ENCODE peak calls at places on chromosomes 3 and 15, in eight cellular contexts. One of them, this sample, is unnamed.

GRCh38 chr3:76063019-76063418 is 277.7 kb upstream of the ZNF717 start:
- DNase-seq in IMR-90: peak; percentile 82
- DNase-seq in SK-N-SH: no peak
- DNase-seq in lower lobe of right lung: no peak
- DNase-seq in fibroblast of lung: peak; percentile 93
- DNase-seq in nephron progenitor cell: no peak
- DNase-seq in progenitor cell of endocrine pancreas: no peak
- DNase-seq in pancreas: no peak
- DNase-seq in this sample: peak; percentile 90

GRCh38 chr3:68999605-69000004 is 13.9 kb downstream of the EOGT start:
- DNase-seq in IMR-90: peak; percentile 46
- DNase-seq in SK-N-SH: no peak
- DNase-seq in lower lobe of right lung: no peak
- DNase-seq in fibroblast of lung: no peak
- DNase-seq in nephron progenitor cell: no peak
- DNase-seq in progenitor cell of endocrine pancreas: no peak
- DNase-seq in pancreas: no peak
- DNase-seq in this sample: peak; percentile 49

GRCh38 chr3:176814252-176814651 is 383.0 kb downstream of the TBL1XR1 start:
- DNase-seq in IMR-90: peak; percentile 43
- DNase-seq in SK-N-SH: peak; percentile 45
- DNase-seq in lower lobe of right lung: peak; percentile 43
- DNase-seq in fibroblast of lung: peak; percentile 70
- DNase-seq in nephron progenitor cell: peak; percentile 75
- DNase-seq in progenitor cell of endocrine pancreas: peak; percentile 41
- DNase-seq in pancreas: peak; percentile 52
- DNase-seq in this sample: peak; percentile 78

GRCh38 chr15:62567501-62567900 is 402.4 kb upstream of the C2CD4B start:
- DNase-seq in IMR-90: no peak
- DNase-seq in SK-N-SH: no peak
- DNase-seq in lower lobe of right lung: no peak
- DNase-seq in fibroblast of lung: no peak
- DNase-seq in nephron progenitor cell: no peak
- DNase-seq in progenitor cell of endocrine pancreas: no peak
- DNase-seq in pancreas: no peak
- DNase-seq in this sample: no peak

GRCh38 chr15:31758126-31758525 is 272.2 kb upstream of the CHRNA7 start:
- DNase-seq in IMR-90: peak; percentile 2
- DNase-seq in SK-N-SH: peak; percentile 35
- DNase-seq in lower lobe of right lung: peak; percentile 59
- DNase-seq in fibroblast of lung: peak; percentile 6
- DNase-seq in nephron progenitor cell: no peak
- DNase-seq in progenitor cell of endocrine pancreas: no peak
- DNase-seq in pancreas: peak; percentile 23
- DNase-seq in this sample: peak; percentile 45

GRCh38 chr15:66917904-66918448 is 147.4 kb upstream of the SMAD3 start:
- DNase-seq in IMR-90: no peak
- DNase-seq in SK-N-SH: no peak
- DNase-seq in lower lobe of right lung: no peak
- DNase-seq in fibroblast of lung: no peak
- DNase-seq in nephron progenitor cell: no peak
- DNase-seq in progenitor cell of endocrine pancreas: no peak
- DNase-seq in pancreas: no peak
- DNase-seq in this sample: no peak

GRCh38 chr15:58357529-58358476 is 74.0 kb upstream of the LIPC start:
- DNase-seq in IMR-90: peak; percentile 76
- DNase-seq in SK-N-SH: no peak
- DNase-seq in lower lobe of right lung: no peak
- DNase-seq in fibroblast of lung: peak; percentile 28
- DNase-seq in nephron progenitor cell: no peak
- DNase-seq in progenitor cell of endocrine pancreas: no peak
- DNase-seq in pancreas: no peak
- DNase-seq in this sample: peak; percentile 20

GRCh38 chr15:77521206-77521605 is 100.5 kb downstream of the HMG20A start:
- DNase-seq in IMR-90: no peak
- DNase-seq in SK-N-SH: no peak
- DNase-seq in lower lobe of right lung: no peak
- DNase-seq in fibroblast of lung: no peak
- DNase-seq in nephron progenitor cell: no peak
- DNase-seq in progenitor cell of endocrine pancreas: no peak
- DNase-seq in pancreas: no peak
- DNase-seq in this sample: no peak

GRCh38 chr3:194395201-194395600 is 3.9 kb downstream of the GP5 start:
- DNase-seq in IMR-90: peak; percentile 48
- DNase-seq in SK-N-SH: no peak
- DNase-seq in lower lobe of right lung: no peak
- DNase-seq in fibroblast of lung: peak; percentile 58
- DNase-seq in nephron progenitor cell: no peak
- DNase-seq in progenitor cell of endocrine pancreas: no peak
- DNase-seq in pancreas: no peak
- DNase-seq in this sample: peak; percentile 20

GRCh38 chr3:4981688-4982494 is 2.7 kb downstream of the BHLHE40 start:
- DNase-seq in IMR-90: peak; percentile 81
- DNase-seq in SK-N-SH: no peak
- DNase-seq in lower lobe of right lung: no peak
- DNase-seq in fibroblast of lung: peak; percentile 76
- DNase-seq in nephron progenitor cell: no peak
- DNase-seq in progenitor cell of endocrine pancreas: no peak
- DNase-seq in pancreas: peak; percentile 54
- DNase-seq in this sample: peak; percentile 82

GRCh38 chr15:83106994-83107840 is at the start of gene TM6SF1:
- DNase-seq in IMR-90: no peak
- DNase-seq in SK-N-SH: peak; percentile 80
- DNase-seq in lower lobe of right lung: peak; percentile 64
- DNase-seq in fibroblast of lung: no peak
- DNase-seq in nephron progenitor cell: peak; percentile 64
- DNase-seq in progenitor cell of endocrine pancreas: peak; percentile 35
- DNase-seq in pancreas: no peak
- DNase-seq in this sample: peak; percentile 18
- TF ChIP-seq CTCF in IMR-90: no peak
- TF ChIP-seq CTCF in SK-N-SH: no peak
- TF ChIP-seq CTCF in lower lobe of right lung: no peak
- TF ChIP-seq CTCF in fibroblast of lung: no peak
- TF ChIP-seq CTCF in nephron progenitor cell: no peak
- TF ChIP-seq CTCF in progenitor cell of endocrine pancreas: no peak
- TF ChIP-seq CTCF in pancreas: no peak
- TF ChIP-seq CTCF in this sample: no peak

GRCh38 chr3:3113042-3113709 is 3.0 kb upstream of the IL5RA start:
- DNase-seq in IMR-90: no peak
- DNase-seq in SK-N-SH: no peak
- DNase-seq in lower lobe of right lung: no peak
- DNase-seq in fibroblast of lung: no peak
- DNase-seq in nephron progenitor cell: no peak
- DNase-seq in progenitor cell of endocrine pancreas: no peak
- DNase-seq in pancreas: no peak
- DNase-seq in this sample: no peak

GRCh38 chr3:3109407-3110298 is 521 bp downstream of the IL5RA start:
- DNase-seq in IMR-90: no peak
- DNase-seq in SK-N-SH: no peak
- DNase-seq in lower lobe of right lung: no peak
- DNase-seq in fibroblast of lung: no peak
- DNase-seq in nephron progenitor cell: no peak
- DNase-seq in progenitor cell of endocrine pancreas: no peak
- DNase-seq in pancreas: no peak
- DNase-seq in this sample: no peak

GRCh38 chr3:3110299-3110630 is at the start of gene IL5RA:
- DNase-seq in IMR-90: no peak
- DNase-seq in SK-N-SH: peak; percentile 22
- DNase-seq in lower lobe of right lung: no peak
- DNase-seq in fibroblast of lung: peak; percentile 15
- DNase-seq in nephron progenitor cell: no peak
- DNase-seq in progenitor cell of endocrine pancreas: no peak
- DNase-seq in pancreas: no peak
- DNase-seq in this sample: peak; percentile 9

GRCh38 chr3:3107858-3108257 is 2.3 kb downstream of the IL5RA start:
- DNase-seq in IMR-90: no peak
- DNase-seq in SK-N-SH: no peak
- DNase-seq in lower lobe of right lung: no peak
- DNase-seq in fibroblast of lung: no peak
- DNase-seq in nephron progenitor cell: no peak
- DNase-seq in progenitor cell of endocrine pancreas: no peak
- DNase-seq in pancreas: no peak
- DNase-seq in this sample: no peak

DNA sequence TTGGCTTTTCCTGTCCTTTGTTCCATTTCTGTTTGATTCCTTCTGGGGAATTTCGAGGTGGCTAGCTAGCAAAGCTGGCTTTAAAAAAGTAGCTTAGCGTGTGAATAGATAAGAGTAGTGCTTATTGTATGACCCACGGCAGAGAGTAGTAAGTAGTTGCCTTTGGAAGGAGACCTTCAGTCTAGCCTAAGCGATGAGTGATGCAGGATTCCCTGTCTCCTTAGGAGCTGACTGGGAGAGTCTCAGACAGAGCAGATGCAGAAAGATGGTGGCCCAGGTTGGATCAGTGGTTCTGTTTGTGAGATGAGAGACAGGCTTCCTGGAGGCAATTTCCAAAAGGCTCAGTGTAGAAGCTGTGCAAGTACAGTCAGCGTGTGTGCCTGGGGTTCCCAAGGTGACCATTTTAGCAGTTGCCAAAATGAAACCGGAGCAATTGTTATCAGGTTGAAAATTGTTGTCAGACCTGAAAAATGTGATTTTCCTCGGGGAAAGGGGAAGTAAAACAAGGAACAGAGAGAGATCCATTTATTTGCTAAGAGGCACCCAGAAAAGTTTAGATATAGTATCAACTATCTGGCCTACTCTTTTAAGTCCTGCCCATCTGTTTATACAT is 681 bp upstream of the IL5RA start:
- DNase-seq in IMR-90: no peak
- DNase-seq in SK-N-SH: no peak
- DNase-seq in lower lobe of right lung: no peak
- DNase-seq in fibroblast of lung: no peak
- DNase-seq in nephron progenitor cell: no peak
- DNase-seq in progenitor cell of endocrine pancreas: no peak
- DNase-seq in pancreas: no peak
- DNase-seq in this sample: no peak
- TF ChIP-seq CTCF in IMR-90: no peak
- TF ChIP-seq CTCF in SK-N-SH: no peak
- TF ChIP-seq CTCF in lower lobe of right lung: no peak
- TF ChIP-seq CTCF in fibroblast of lung: no peak
- TF ChIP-seq CTCF in nephron progenitor cell: no peak
- TF ChIP-seq CTCF in progenitor cell of endocrine pancreas: no peak
- TF ChIP-seq CTCF in pancreas: no peak
- TF ChIP-seq CTCF in this sample: no peak

GRCh38 chr3:152026033-152026556 is 152.7 kb downstream of the SUCNR1 start:
- DNase-seq in IMR-90: peak; percentile 89
- DNase-seq in SK-N-SH: no peak
- DNase-seq in lower lobe of right lung: no peak
- DNase-seq in fibroblast of lung: peak; percentile 89
- DNase-seq in nephron progenitor cell: no peak
- DNase-seq in progenitor cell of endocrine pancreas: no peak
- DNase-seq in pancreas: no peak
- DNase-seq in this sample: peak; percentile 89
- TF ChIP-seq CTCF in IMR-90: peak; percentile 63
- TF ChIP-seq CTCF in SK-N-SH: peak; percentile 71
- TF ChIP-seq CTCF in lower lobe of right lung: peak; percentile 20
- TF ChIP-seq CTCF in fibroblast of lung: peak; percentile 31
- TF ChIP-seq CTCF in nephron progenitor cell: no peak
- TF ChIP-seq CTCF in progenitor cell of endocrine pancreas: no peak
- TF ChIP-seq CTCF in pancreas: no peak
- TF ChIP-seq CTCF in this sample: peak; percentile 44

GRCh38 chr3:181326637-181327223 is 337.2 kb upstream of the DNAJC19 start:
- DNase-seq in IMR-90: no peak
- DNase-seq in SK-N-SH: no peak
- DNase-seq in lower lobe of right lung: no peak
- DNase-seq in fibroblast of lung: peak; percentile 27
- DNase-seq in nephron progenitor cell: peak; percentile 10
- DNase-seq in progenitor cell of endocrine pancreas: no peak
- DNase-seq in pancreas: no peak
- DNase-seq in this sample: peak; percentile 38
- TF ChIP-seq CTCF in IMR-90: peak; percentile 19
- TF ChIP-seq CTCF in SK-N-SH: peak; percentile 80
- TF ChIP-seq CTCF in lower lobe of right lung: peak; percentile 60
- TF ChIP-seq CTCF in fibroblast of lung: peak; percentile 54
- TF ChIP-seq CTCF in nephron progenitor cell: peak; percentile 82
- TF ChIP-seq CTCF in progenitor cell of endocrine pancreas: peak; percentile 74
- TF ChIP-seq CTCF in pancreas: peak; percentile 26
- TF ChIP-seq CTCF in this sample: peak; percentile 63

GRCh38 chr3:129421988-129422745 is 6.3 kb downstream of the EFCAB12 start:
- DNase-seq in IMR-90: no peak
- DNase-seq in SK-N-SH: no peak
- DNase-seq in lower lobe of right lung: no peak
- DNase-seq in fibroblast of lung: no peak
- DNase-seq in nephron progenitor cell: no peak
- DNase-seq in progenitor cell of endocrine pancreas: no peak
- DNase-seq in pancreas: no peak
- DNase-seq in this sample: peak; percentile 53
- TF ChIP-seq CTCF in IMR-90: peak; percentile 9
- TF ChIP-seq CTCF in SK-N-SH: no peak
- TF ChIP-seq CTCF in lower lobe of right lung: no peak
- TF ChIP-seq CTCF in fibroblast of lung: no peak
- TF ChIP-seq CTCF in nephron progenitor cell: no peak
- TF ChIP-seq CTCF in progenitor cell of endocrine pancreas: no peak
- TF ChIP-seq CTCF in pancreas: no peak
- TF ChIP-seq CTCF in this sample: peak; percentile 58

GRCh38 chr15:28081594-28081993 is 17.5 kb downstream of the OCA2 start:
- DNase-seq in IMR-90: no peak
- DNase-seq in SK-N-SH: no peak
- DNase-seq in lower lobe of right lung: no peak
- DNase-seq in fibroblast of lung: no peak
- DNase-seq in nephron progenitor cell: no peak
- DNase-seq in progenitor cell of endocrine pancreas: no peak
- DNase-seq in pancreas: no peak
- DNase-seq in this sample: no peak

GRCh38 chr15:28082891-28083688 is 16.0 kb downstream of the OCA2 start:
- DNase-seq in IMR-90: no peak
- DNase-seq in SK-N-SH: no peak
- DNase-seq in lower lobe of right lung: no peak
- DNase-seq in fibroblast of lung: no peak
- DNase-seq in nephron progenitor cell: no peak
- DNase-seq in progenitor cell of endocrine pancreas: no peak
- DNase-seq in pancreas: no peak
- DNase-seq in this sample: no peak

GRCh38 chr15:28084547-28084946 is 14.6 kb downstream of the OCA2 start:
- DNase-seq in IMR-90: no peak
- DNase-seq in SK-N-SH: no peak
- DNase-seq in lower lobe of right lung: no peak
- DNase-seq in fibroblast of lung: peak; percentile 17
- DNase-seq in nephron progenitor cell: no peak
- DNase-seq in progenitor cell of endocrine pancreas: no peak
- DNase-seq in pancreas: no peak
- DNase-seq in this sample: peak; percentile 58

GRCh38 chr15:28085489-28086174 is 13.5 kb downstream of the OCA2 start:
- DNase-seq in IMR-90: no peak
- DNase-seq in SK-N-SH: no peak
- DNase-seq in lower lobe of right lung: no peak
- DNase-seq in fibroblast of lung: no peak
- DNase-seq in nephron progenitor cell: no peak
- DNase-seq in progenitor cell of endocrine pancreas: no peak
- DNase-seq in pancreas: no peak
- DNase-seq in this sample: no peak

DNA sequence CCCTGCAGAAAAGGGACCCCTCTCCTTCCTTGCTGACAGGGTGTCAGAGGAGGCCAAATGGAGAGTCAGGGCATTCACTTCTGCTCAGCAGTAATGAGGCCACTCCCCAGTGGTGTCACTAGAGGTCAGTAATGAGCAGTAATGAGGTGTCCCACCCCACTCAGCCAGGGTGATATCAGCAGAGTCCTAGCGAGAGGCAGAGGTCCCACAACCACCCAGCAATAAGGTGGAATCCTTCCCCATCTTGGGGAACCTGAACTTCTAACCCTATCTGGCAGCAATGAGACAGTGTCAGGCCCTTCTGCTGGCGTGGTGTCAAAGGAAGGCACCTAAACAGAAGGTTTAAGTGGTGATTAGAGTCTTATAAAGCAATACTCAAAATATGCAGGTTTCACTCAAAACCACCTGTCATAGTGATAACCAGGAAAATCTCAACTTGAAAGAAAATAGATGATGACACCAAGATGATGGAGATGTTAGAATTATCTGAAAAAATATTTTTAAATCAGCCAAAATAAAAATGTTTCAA is 12.9 kb downstream of the OCA2 start:
- DNase-seq in IMR-90: peak; percentile 46
- DNase-seq in SK-N-SH: peak; percentile 85
- DNase-seq in lower lobe of right lung: no peak
- DNase-seq in fibroblast of lung: peak; percentile 47
- DNase-seq in nephron progenitor cell: peak; percentile 61
- DNase-seq in progenitor cell of endocrine pancreas: peak; percentile 46
- DNase-seq in pancreas: peak; percentile 35
- DNase-seq in this sample: peak; percentile 72
- TF ChIP-seq CTCF in IMR-90: peak; percentile 66
- TF ChIP-seq CTCF in SK-N-SH: peak; percentile 66
- TF ChIP-seq CTCF in lower lobe of right lung: peak; percentile 76
- TF ChIP-seq CTCF in fibroblast of lung: peak; percentile 77
- TF ChIP-seq CTCF in nephron progenitor cell: peak; percentile 51
- TF ChIP-seq CTCF in progenitor cell of endocrine pancreas: peak; percentile 75
- TF ChIP-seq CTCF in pancreas: peak; percentile 62
- TF ChIP-seq CTCF in this sample: peak; percentile 83